ENCODE peak calls at places on chromosomes 3 and 15, in six cellular contexts. One of them, this sample, is unnamed.
A peak's percentile ranks its signal among the peaks of the same experiment; 100 is the strongest.

GRCh38 chr3:106299300-106300098 is 430.7 kb upstream of the CBLB start:
- DNase-seq in left ventricle myocardium inferior: no peak
- DNase-seq in heart right ventricle: no peak
- DNase-seq in bronchial epithelial cell: no peak
- DNase-seq in PC-9: no peak
- DNase-seq in hepatocyte: no peak
- DNase-seq in this sample: peak; percentile 46

GRCh38 chr3:14424711-14425573 is 22.5 kb downstream of the SLC6A6 start:
- DNase-seq in left ventricle myocardium inferior: no peak
- DNase-seq in heart right ventricle: no peak
- DNase-seq in bronchial epithelial cell: no peak
- DNase-seq in PC-9: peak; percentile 87
- DNase-seq in hepatocyte: no peak
- DNase-seq in this sample: no peak

GRCh38 chr3:179801831-179802230 is 149.0 kb downstream of the USP13 start:
- DNase-seq in left ventricle myocardium inferior: no peak
- DNase-seq in heart right ventricle: no peak
- DNase-seq in bronchial epithelial cell: peak; percentile 13
- DNase-seq in PC-9: no peak
- DNase-seq in hepatocyte: no peak
- DNase-seq in this sample: peak; percentile 4

GRCh38 chr15:60740787-60741354 is 261.9 kb upstream of the ICE2 start:
- DNase-seq in left ventricle myocardium inferior: no peak
- DNase-seq in heart right ventricle: no peak
- DNase-seq in bronchial epithelial cell: no peak
- DNase-seq in PC-9: peak; percentile 44
- DNase-seq in hepatocyte: peak; percentile 12
- DNase-seq in this sample: no peak

GRCh38 chr3:25683882-25684281 is 19.2 kb upstream of the TOP2B start:
- DNase-seq in left ventricle myocardium inferior: no peak
- DNase-seq in heart right ventricle: no peak
- DNase-seq in bronchial epithelial cell: no peak
- DNase-seq in PC-9: no peak
- DNase-seq in hepatocyte: no peak
- DNase-seq in this sample: no peak

GRCh38 chr15:53591041-53591440 is 168.4 kb downstream of the WDR72 start:
- DNase-seq in left ventricle myocardium inferior: no peak
- DNase-seq in heart right ventricle: no peak
- DNase-seq in bronchial epithelial cell: no peak
- DNase-seq in PC-9: no peak
- DNase-seq in hepatocyte: no peak
- DNase-seq in this sample: no peak

GRCh38 chr3:149384911-149385321 is 7.5 kb upstream of the TM4SF1 start:
- DNase-seq in left ventricle myocardium inferior: no peak
- DNase-seq in heart right ventricle: no peak
- DNase-seq in bronchial epithelial cell: peak; percentile 95
- DNase-seq in PC-9: peak; percentile 66
- DNase-seq in hepatocyte: no peak
- DNase-seq in this sample: peak; percentile 85

GRCh38 chr3:13187593-13187992 is 114.4 kb upstream of the IQSEC1 start:
- DNase-seq in left ventricle myocardium inferior: no peak
- DNase-seq in heart right ventricle: no peak
- DNase-seq in bronchial epithelial cell: no peak
- DNase-seq in PC-9: no peak
- DNase-seq in hepatocyte: no peak
- DNase-seq in this sample: no peak

GRCh38 chr15:94335616-94336015 is 104.3 kb downstream of the MCTP2 start:
- DNase-seq in left ventricle myocardium inferior: no peak
- DNase-seq in heart right ventricle: no peak
- DNase-seq in bronchial epithelial cell: no peak
- DNase-seq in PC-9: no peak
- DNase-seq in hepatocyte: no peak
- DNase-seq in this sample: no peak

GRCh38 chr3:32443471-32443870 is 51.8 kb downstream of the CMTM7 start:
- DNase-seq in left ventricle myocardium inferior: no peak
- DNase-seq in heart right ventricle: no peak
- DNase-seq in bronchial epithelial cell: peak; percentile 99
- DNase-seq in PC-9: peak; percentile 86
- DNase-seq in hepatocyte: no peak
- DNase-seq in this sample: no peak

GRCh38 chr15:47415539-47415971 is 301.8 kb upstream of the SEMA6D start:
- DNase-seq in left ventricle myocardium inferior: no peak
- DNase-seq in heart right ventricle: no peak
- DNase-seq in bronchial epithelial cell: peak; percentile 27
- DNase-seq in PC-9: no peak
- DNase-seq in hepatocyte: no peak
- DNase-seq in this sample: peak; percentile 27

GRCh38 chr3:66442254-66443249 is 58.3 kb downstream of the LRIG1 start:
- DNase-seq in left ventricle myocardium inferior: peak; percentile 79
- DNase-seq in heart right ventricle: peak; percentile 66
- DNase-seq in bronchial epithelial cell: peak; percentile 77
- DNase-seq in PC-9: no peak
- DNase-seq in hepatocyte: peak; percentile 41
- DNase-seq in this sample: peak; percentile 89

GRCh38 chr3:69012111-69012835 is 1.2 kb downstream of the EOGT start:
- DNase-seq in left ventricle myocardium inferior: peak; percentile 37
- DNase-seq in heart right ventricle: peak; percentile 35
- DNase-seq in bronchial epithelial cell: peak; percentile 82
- DNase-seq in PC-9: no peak
- DNase-seq in hepatocyte: peak; percentile 20
- DNase-seq in this sample: no peak

GRCh38 chr3:135806342-135806741 is 159.2 kb upstream of the PPP2R3A start:
- DNase-seq in left ventricle myocardium inferior: no peak
- DNase-seq in heart right ventricle: no peak
- DNase-seq in bronchial epithelial cell: no peak
- DNase-seq in PC-9: no peak
- DNase-seq in hepatocyte: no peak
- DNase-seq in this sample: no peak

GRCh38 chr3:161108840-161109239 is 3.7 kb upstream of the B3GALNT1 start:
- DNase-seq in left ventricle myocardium inferior: no peak
- DNase-seq in heart right ventricle: no peak
- DNase-seq in bronchial epithelial cell: peak; percentile 71
- DNase-seq in PC-9: peak; percentile 68
- DNase-seq in hepatocyte: no peak
- DNase-seq in this sample: no peak

GRCh38 chr15:69046781-69047180 is 32.3 kb downstream of the NOX5 start:
- DNase-seq in left ventricle myocardium inferior: no peak
- DNase-seq in heart right ventricle: no peak
- DNase-seq in bronchial epithelial cell: no peak
- DNase-seq in PC-9: no peak
- DNase-seq in hepatocyte: no peak
- DNase-seq in this sample: no peak

GRCh38 chr15:69044899-69045298 is 30.4 kb downstream of the NOX5 start:
- DNase-seq in left ventricle myocardium inferior: no peak
- DNase-seq in heart right ventricle: no peak
- DNase-seq in bronchial epithelial cell: peak; percentile 88
- DNase-seq in PC-9: peak; percentile 94
- DNase-seq in hepatocyte: no peak
- DNase-seq in this sample: no peak

GRCh38 chr15:69049976-69050375 is 35.5 kb downstream of the NOX5 start:
- DNase-seq in left ventricle myocardium inferior: no peak
- DNase-seq in heart right ventricle: no peak
- DNase-seq in bronchial epithelial cell: no peak
- DNase-seq in PC-9: no peak
- DNase-seq in hepatocyte: no peak
- DNase-seq in this sample: no peak

GRCh38 chr15:69042531-69042930 is 28.0 kb downstream of the NOX5 start:
- DNase-seq in left ventricle myocardium inferior: no peak
- DNase-seq in heart right ventricle: no peak
- DNase-seq in bronchial epithelial cell: no peak
- DNase-seq in PC-9: no peak
- DNase-seq in hepatocyte: no peak
- DNase-seq in this sample: no peak

GRCh38 chr15:69045810-69046209 is 31.3 kb downstream of the NOX5 start:
- DNase-seq in left ventricle myocardium inferior: no peak
- DNase-seq in heart right ventricle: no peak
- DNase-seq in bronchial epithelial cell: no peak
- DNase-seq in PC-9: no peak
- DNase-seq in hepatocyte: peak; percentile 44
- DNase-seq in this sample: peak; percentile 38
- TF ChIP-seq CTCF in left ventricle myocardium inferior: peak; percentile 22
- TF ChIP-seq CTCF in heart right ventricle: no peak
- TF ChIP-seq CTCF in bronchial epithelial cell: no peak
- TF ChIP-seq CTCF in PC-9: no peak
- TF ChIP-seq CTCF in hepatocyte: peak; percentile 10
- TF ChIP-seq CTCF in this sample: peak; percentile 46

GRCh38 chr15:40014390-40014789 is 24.6 kb downstream of the SRP14 start:
- DNase-seq in left ventricle myocardium inferior: no peak
- DNase-seq in heart right ventricle: no peak
- DNase-seq in bronchial epithelial cell: no peak
- DNase-seq in PC-9: no peak
- DNase-seq in hepatocyte: no peak
- DNase-seq in this sample: no peak

GRCh38 chr15:40010681-40011080 is 28.3 kb downstream of the SRP14 start:
- DNase-seq in left ventricle myocardium inferior: no peak
- DNase-seq in heart right ventricle: no peak
- DNase-seq in bronchial epithelial cell: no peak
- DNase-seq in PC-9: no peak
- DNase-seq in hepatocyte: no peak
- DNase-seq in this sample: no peak

GRCh38 chr15:40011303-40011702 is 27.7 kb downstream of the SRP14 start:
- DNase-seq in left ventricle myocardium inferior: no peak
- DNase-seq in heart right ventricle: no peak
- DNase-seq in bronchial epithelial cell: no peak
- DNase-seq in PC-9: no peak
- DNase-seq in hepatocyte: no peak
- DNase-seq in this sample: no peak

DNA sequence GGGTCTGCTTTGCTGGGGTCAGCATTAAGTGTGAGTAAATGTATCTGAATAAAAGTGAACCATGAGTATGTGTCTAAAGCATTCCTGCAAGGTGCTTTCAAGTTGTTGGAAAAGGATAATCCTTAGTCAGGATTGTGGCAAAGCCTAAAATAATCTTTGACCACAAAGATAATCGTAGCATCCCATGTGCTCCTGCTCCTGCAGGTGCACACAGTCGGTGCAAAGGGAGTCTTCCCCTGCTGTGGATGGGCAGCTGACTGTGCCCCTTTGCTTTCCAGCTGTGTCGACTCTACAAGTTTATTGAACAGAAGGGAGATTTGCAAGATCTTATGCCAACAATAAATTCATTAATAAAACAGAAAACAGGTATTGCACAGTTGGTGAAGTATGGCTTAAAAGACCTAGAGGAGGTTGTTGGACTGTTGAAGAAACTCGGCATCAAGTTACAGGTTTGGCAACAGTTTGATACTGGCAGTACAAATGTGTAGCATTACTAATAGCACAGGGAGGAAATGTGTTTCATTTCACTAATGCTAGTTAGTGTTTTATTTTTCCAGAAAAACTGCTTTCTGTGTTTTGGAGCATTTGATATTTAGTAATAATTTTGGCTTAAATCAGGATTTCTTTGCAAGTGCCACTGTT is 22.6 kb downstream of the SRP14 start:
- DNase-seq in left ventricle myocardium inferior: no peak
- DNase-seq in heart right ventricle: no peak
- DNase-seq in bronchial epithelial cell: no peak
- DNase-seq in PC-9: no peak
- DNase-seq in hepatocyte: no peak
- DNase-seq in this sample: no peak
- H3K36me3 ChIP-seq in left ventricle myocardium inferior: peaks cover 91% of the 10 kb centered on the region
- H3K36me3 ChIP-seq in heart right ventricle: peaks cover 2% of the 10 kb centered on the region
- H3K36me3 ChIP-seq in bronchial epithelial cell: peaks cover 13% of the 10 kb centered on the region
- H3K36me3 ChIP-seq in PC-9: peaks cover 10% of the 10 kb centered on the region
- H3K36me3 ChIP-seq in hepatocyte: peaks cover 2% of the 10 kb centered on the region
- H3K36me3 ChIP-seq in this sample: peaks cover 34% of the 10 kb centered on the region

GRCh38 chr3:7241584-7242302 is 380.8 kb downstream of the GRM7 start:
- DNase-seq in left ventricle myocardium inferior: no peak
- DNase-seq in heart right ventricle: no peak
- DNase-seq in bronchial epithelial cell: no peak
- DNase-seq in PC-9: no peak
- DNase-seq in hepatocyte: no peak
- DNase-seq in this sample: no peak

GRCh38 chr3:7238565-7239295 is 377.8 kb downstream of the GRM7 start:
- DNase-seq in left ventricle myocardium inferior: no peak
- DNase-seq in heart right ventricle: no peak
- DNase-seq in bronchial epithelial cell: no peak
- DNase-seq in PC-9: no peak
- DNase-seq in hepatocyte: no peak
- DNase-seq in this sample: no peak

DNA sequence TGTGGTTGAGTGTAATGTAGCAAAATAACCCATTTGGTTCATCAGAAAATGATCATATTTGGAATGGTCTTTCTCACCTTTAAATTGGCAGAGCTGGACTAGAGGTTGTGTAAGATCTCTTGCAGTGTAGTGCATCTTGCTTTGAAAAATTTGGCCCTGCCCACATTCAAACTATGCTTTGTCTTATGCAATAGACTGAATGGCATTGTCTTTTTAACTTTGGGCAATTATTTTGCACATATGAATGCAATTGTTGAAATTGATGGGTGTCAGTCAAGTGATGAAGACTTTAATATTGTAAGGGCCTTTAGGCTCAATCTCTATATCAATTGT is 381.4 kb downstream of the GRM7 start:
- DNase-seq in left ventricle myocardium inferior: no peak
- DNase-seq in heart right ventricle: no peak
- DNase-seq in bronchial epithelial cell: no peak
- DNase-seq in PC-9: no peak
- DNase-seq in hepatocyte: no peak
- DNase-seq in this sample: no peak
- TF ChIP-seq CTCF in left ventricle myocardium inferior: no peak
- TF ChIP-seq CTCF in heart right ventricle: no peak
- TF ChIP-seq CTCF in bronchial epithelial cell: no peak
- TF ChIP-seq CTCF in PC-9: no peak
- TF ChIP-seq CTCF in hepatocyte: no peak
- TF ChIP-seq CTCF in this sample: no peak

GRCh38 chr3:123229145-123229544 is 27.4 kb downstream of the SEC22A start:
- DNase-seq in left ventricle myocardium inferior: no peak
- DNase-seq in heart right ventricle: no peak
- DNase-seq in bronchial epithelial cell: no peak
- DNase-seq in PC-9: no peak
- DNase-seq in hepatocyte: no peak
- DNase-seq in this sample: no peak
- H3K36me3 ChIP-seq in left ventricle myocardium inferior: peaks cover 61% of the 10 kb centered on the region
- H3K36me3 ChIP-seq in heart right ventricle: no peaks in the 10 kb centered on the region
- H3K36me3 ChIP-seq in bronchial epithelial cell: no peaks in the 10 kb centered on the region
- H3K36me3 ChIP-seq in PC-9: peaks cover 22% of the 10 kb centered on the region
- H3K36me3 ChIP-seq in hepatocyte: peaks cover 6% of the 10 kb centered on the region
- H3K36me3 ChIP-seq in this sample: no peaks in the 10 kb centered on the region